ENCODE peak calls at places on chromosomes 6 and 20, in six cellular contexts. One of them, this sample, is unnamed.

GRCh38 chr6:39812853-39813533 is 20.8 kb downstream of the DAAM2 start:
- DNase-seq in fibroblast of lung: peak
- DNase-seq in IMR-90: peak
- DNase-seq in GM12865: peak
- DNase-seq in foreskin fibroblast: peak
- DNase-seq in colonic mucosa: no peak
- DNase-seq in this sample: peak

GRCh38 chr6:62272118-62272517 is 13.9 kb downstream of the KHDRBS2 start:
- DNase-seq in fibroblast of lung: no peak
- DNase-seq in IMR-90: no peak
- DNase-seq in GM12865: no peak
- DNase-seq in foreskin fibroblast: no peak
- DNase-seq in colonic mucosa: no peak
- DNase-seq in this sample: no peak

GRCh38 chr6:33237731-33238130 is 29.4 kb downstream of the RING1 start:
- DNase-seq in fibroblast of lung: no peak
- DNase-seq in IMR-90: no peak
- DNase-seq in GM12865: no peak
- DNase-seq in foreskin fibroblast: no peak
- DNase-seq in colonic mucosa: no peak
- DNase-seq in this sample: no peak

GRCh38 chr20:44963325-44964215 is 2.7 kb upstream of the STK4 start:
- DNase-seq in fibroblast of lung: no peak
- DNase-seq in IMR-90: no peak
- DNase-seq in GM12865: peak
- DNase-seq in foreskin fibroblast: no peak
- DNase-seq in colonic mucosa: no peak
- DNase-seq in this sample: no peak

GRCh38 chr6:11551053-11551452 is 13.5 kb downstream of the TMEM170B start:
- DNase-seq in fibroblast of lung: no peak
- DNase-seq in IMR-90: no peak
- DNase-seq in GM12865: no peak
- DNase-seq in foreskin fibroblast: no peak
- DNase-seq in colonic mucosa: no peak
- DNase-seq in this sample: no peak

GRCh38 chr20:44336086-44336485 is 757 bp upstream of the R3HDML start:
- DNase-seq in fibroblast of lung: no peak
- DNase-seq in IMR-90: no peak
- DNase-seq in GM12865: no peak
- DNase-seq in foreskin fibroblast: no peak
- DNase-seq in colonic mucosa: no peak
- DNase-seq in this sample: no peak

GRCh38 chr20:41308290-41308691 is 9.2 kb downstream of the ZHX3 start:
- DNase-seq in fibroblast of lung: peak
- DNase-seq in IMR-90: peak
- DNase-seq in GM12865: no peak
- DNase-seq in foreskin fibroblast: peak
- DNase-seq in colonic mucosa: no peak
- DNase-seq in this sample: peak

GRCh38 chr6:107132330-107132954 is 17.1 kb upstream of the BEND3 start:
- DNase-seq in fibroblast of lung: peak
- DNase-seq in IMR-90: no peak
- DNase-seq in GM12865: peak
- DNase-seq in foreskin fibroblast: no peak
- DNase-seq in colonic mucosa: no peak
- DNase-seq in this sample: peak

GRCh38 chr6:28224131-28225055 is 682 bp upstream of the ZSCAN9 start:
- DNase-seq in fibroblast of lung: no peak
- DNase-seq in IMR-90: no peak
- DNase-seq in GM12865: no peak
- DNase-seq in foreskin fibroblast: no peak
- DNase-seq in colonic mucosa: no peak
- DNase-seq in this sample: no peak

GRCh38 chr6:52994789-52995078 is 350 bp downstream of the GSTA4 start:
- DNase-seq in fibroblast of lung: peak
- DNase-seq in IMR-90: peak
- DNase-seq in GM12865: peak
- DNase-seq in foreskin fibroblast: no peak
- DNase-seq in colonic mucosa: peak
- DNase-seq in this sample: peak

GRCh38 chr6:157625764-157626163 is 197.3 kb upstream of the SNX9 start:
- DNase-seq in fibroblast of lung: no peak
- DNase-seq in IMR-90: no peak
- DNase-seq in GM12865: peak
- DNase-seq in foreskin fibroblast: no peak
- DNase-seq in colonic mucosa: no peak
- DNase-seq in this sample: no peak

GRCh38 chr6:16248271-16248670 is 9.9 kb downstream of the GMPR start:
- DNase-seq in fibroblast of lung: no peak
- DNase-seq in IMR-90: no peak
- DNase-seq in GM12865: no peak
- DNase-seq in foreskin fibroblast: no peak
- DNase-seq in colonic mucosa: no peak
- DNase-seq in this sample: no peak

GRCh38 chr6:97026298-97026697 is 101.8 kb downstream of the KLHL32 start:
- DNase-seq in fibroblast of lung: no peak
- DNase-seq in IMR-90: no peak
- DNase-seq in GM12865: no peak
- DNase-seq in foreskin fibroblast: no peak
- DNase-seq in colonic mucosa: no peak
- DNase-seq in this sample: no peak

GRCh38 chr20:10558635-10559187 is 115.1 kb downstream of the JAG1 start:
- DNase-seq in fibroblast of lung: peak
- DNase-seq in IMR-90: peak
- DNase-seq in GM12865: peak
- DNase-seq in foreskin fibroblast: peak
- DNase-seq in colonic mucosa: no peak
- DNase-seq in this sample: peak

GRCh38 chr6:32415521-32416019 is 8.6 kb upstream of the BTNL2 start:
- DNase-seq in fibroblast of lung: peak
- DNase-seq in IMR-90: peak
- DNase-seq in GM12865: peak
- DNase-seq in foreskin fibroblast: peak
- DNase-seq in colonic mucosa: peak
- DNase-seq in this sample: peak

GRCh38 chr20:45771182-45771759 is 20.4 kb downstream of the WFDC3 start:
- DNase-seq in fibroblast of lung: peak
- DNase-seq in IMR-90: peak
- DNase-seq in GM12865: peak
- DNase-seq in foreskin fibroblast: peak
- DNase-seq in colonic mucosa: peak
- DNase-seq in this sample: peak

GRCh38 chr6:41739041-41739440 is 3.6 kb upstream of the TFEB start:
- DNase-seq in fibroblast of lung: peak
- DNase-seq in IMR-90: no peak
- DNase-seq in GM12865: no peak
- DNase-seq in foreskin fibroblast: no peak
- DNase-seq in colonic mucosa: no peak
- DNase-seq in this sample: no peak

GRCh38 chr6:10720229-10720959 is 2.5 kb upstream of the TMEM14C start:
- DNase-seq in fibroblast of lung: peak
- DNase-seq in IMR-90: peak
- DNase-seq in GM12865: no peak
- DNase-seq in foreskin fibroblast: no peak
- DNase-seq in colonic mucosa: peak
- DNase-seq in this sample: peak

GRCh38 chr6:124999105-124999764 is 37.0 kb downstream of the RNF217 start:
- DNase-seq in fibroblast of lung: peak
- DNase-seq in IMR-90: no peak
- DNase-seq in GM12865: no peak
- DNase-seq in foreskin fibroblast: no peak
- DNase-seq in colonic mucosa: peak
- DNase-seq in this sample: no peak

GRCh38 chr20:4944518-4944917 is 56.8 kb downstream of the SLC23A2 start:
- DNase-seq in fibroblast of lung: peak
- DNase-seq in IMR-90: peak
- DNase-seq in GM12865: no peak
- DNase-seq in foreskin fibroblast: no peak
- DNase-seq in colonic mucosa: no peak
- DNase-seq in this sample: peak

GRCh38 chr6:77034161-77034560 is 429.1 kb downstream of the HTR1B start:
- DNase-seq in fibroblast of lung: peak
- DNase-seq in IMR-90: peak
- DNase-seq in GM12865: no peak
- DNase-seq in foreskin fibroblast: peak
- DNase-seq in colonic mucosa: no peak
- DNase-seq in this sample: peak

GRCh38 chr6:144295981-144296767 is 11.0 kb downstream of the UTRN start:
- DNase-seq in fibroblast of lung: no peak
- DNase-seq in IMR-90: no peak
- DNase-seq in GM12865: no peak
- DNase-seq in foreskin fibroblast: no peak
- DNase-seq in colonic mucosa: no peak
- DNase-seq in this sample: no peak

GRCh38 chr6:144298167-144298671 is 13.1 kb downstream of the UTRN start:
- DNase-seq in fibroblast of lung: no peak
- DNase-seq in IMR-90: no peak
- DNase-seq in GM12865: no peak
- DNase-seq in foreskin fibroblast: no peak
- DNase-seq in colonic mucosa: peak
- DNase-seq in this sample: no peak

GRCh38 chr6:144294016-144294415 is 8.9 kb downstream of the UTRN start:
- DNase-seq in fibroblast of lung: peak
- DNase-seq in IMR-90: peak
- DNase-seq in GM12865: no peak
- DNase-seq in foreskin fibroblast: peak
- DNase-seq in colonic mucosa: no peak
- DNase-seq in this sample: peak

GRCh38 chr6:144296973-144297372 is 11.8 kb downstream of the UTRN start:
- DNase-seq in fibroblast of lung: peak
- DNase-seq in IMR-90: no peak
- DNase-seq in GM12865: no peak
- DNase-seq in foreskin fibroblast: no peak
- DNase-seq in colonic mucosa: no peak
- DNase-seq in this sample: peak

DNA sequence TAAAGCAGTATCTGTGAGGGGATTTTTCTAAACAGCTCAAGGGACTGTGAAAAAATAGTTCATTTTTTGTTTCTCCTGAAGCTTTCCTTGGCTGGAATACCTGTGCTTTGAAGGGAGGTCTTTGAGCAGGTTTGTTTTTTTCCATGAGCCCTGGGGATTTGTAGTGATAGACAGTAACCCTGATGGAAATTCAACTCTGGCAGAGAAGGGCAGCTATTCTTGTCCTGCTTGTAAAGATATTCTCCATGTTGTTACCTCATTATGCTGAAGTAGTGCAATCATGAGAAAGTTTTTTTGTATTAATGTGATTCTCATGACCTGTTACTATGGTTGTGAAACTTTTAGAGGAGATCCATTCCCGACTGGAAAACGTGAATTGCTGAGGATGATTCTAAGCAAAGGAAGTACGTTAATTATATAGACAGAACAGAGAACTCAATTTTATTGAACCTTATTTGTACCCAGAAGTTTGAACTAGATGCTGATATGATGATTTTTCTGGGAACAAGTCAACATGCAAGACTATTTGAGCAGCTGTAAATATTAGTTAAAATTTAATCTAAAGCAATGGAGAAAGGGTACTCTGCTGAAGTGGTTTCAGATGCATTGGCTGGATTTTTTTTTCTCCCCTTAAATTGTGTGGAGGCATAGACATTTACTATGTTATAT is 12.5 kb downstream of the UTRN start:
- DNase-seq in fibroblast of lung: no peak
- DNase-seq in IMR-90: no peak
- DNase-seq in GM12865: no peak
- DNase-seq in foreskin fibroblast: no peak
- DNase-seq in colonic mucosa: no peak
- DNase-seq in this sample: no peak
- H3K4me3 ChIP-seq in fibroblast of lung: no peak
- H3K4me3 ChIP-seq in IMR-90: no peak
- H3K4me3 ChIP-seq in GM12865: no peak
- H3K4me3 ChIP-seq in foreskin fibroblast: no peak
- H3K4me3 ChIP-seq in colonic mucosa: no peak
- H3K4me3 ChIP-seq in this sample: no peak

DNA sequence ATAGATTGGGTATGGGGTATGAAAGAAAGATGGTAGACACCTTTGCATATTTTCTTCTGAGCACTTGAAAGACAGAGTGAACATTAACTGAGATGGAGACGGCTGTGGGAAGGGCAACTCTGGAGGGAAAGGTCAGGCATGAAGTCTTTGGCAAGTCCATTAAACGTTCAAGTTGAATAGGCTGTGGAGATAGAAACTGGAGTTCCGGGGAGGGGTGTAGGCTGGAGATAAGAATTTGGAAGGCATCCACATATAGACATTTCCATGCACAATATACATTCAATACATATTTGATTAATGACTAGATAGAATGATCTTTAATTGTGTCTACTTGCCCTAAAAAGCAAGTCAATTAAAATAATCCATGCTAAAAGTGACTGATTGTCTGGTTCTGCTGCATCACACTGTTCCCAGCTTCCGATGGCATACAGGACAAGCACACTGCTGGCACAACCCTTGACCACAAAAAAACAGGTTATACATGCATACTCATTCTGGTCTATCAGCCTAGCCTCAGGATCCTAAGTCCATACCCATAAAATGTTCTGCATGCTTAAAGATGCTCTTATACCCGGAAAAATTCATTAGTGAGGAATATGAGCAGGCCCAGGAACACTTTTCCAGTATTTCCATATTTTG is 1.9 kb upstream of the MYLK4 start:
- DNase-seq in fibroblast of lung: no peak
- DNase-seq in IMR-90: no peak
- DNase-seq in GM12865: no peak
- DNase-seq in foreskin fibroblast: no peak
- DNase-seq in colonic mucosa: no peak
- DNase-seq in this sample: no peak
- TF ChIP-seq CTCF in fibroblast of lung: no peak
- TF ChIP-seq CTCF in IMR-90: no peak
- TF ChIP-seq CTCF in GM12865: no peak
- TF ChIP-seq CTCF in foreskin fibroblast: no peak
- TF ChIP-seq CTCF in colonic mucosa: no peak
- TF ChIP-seq CTCF in this sample: no peak

DNA sequence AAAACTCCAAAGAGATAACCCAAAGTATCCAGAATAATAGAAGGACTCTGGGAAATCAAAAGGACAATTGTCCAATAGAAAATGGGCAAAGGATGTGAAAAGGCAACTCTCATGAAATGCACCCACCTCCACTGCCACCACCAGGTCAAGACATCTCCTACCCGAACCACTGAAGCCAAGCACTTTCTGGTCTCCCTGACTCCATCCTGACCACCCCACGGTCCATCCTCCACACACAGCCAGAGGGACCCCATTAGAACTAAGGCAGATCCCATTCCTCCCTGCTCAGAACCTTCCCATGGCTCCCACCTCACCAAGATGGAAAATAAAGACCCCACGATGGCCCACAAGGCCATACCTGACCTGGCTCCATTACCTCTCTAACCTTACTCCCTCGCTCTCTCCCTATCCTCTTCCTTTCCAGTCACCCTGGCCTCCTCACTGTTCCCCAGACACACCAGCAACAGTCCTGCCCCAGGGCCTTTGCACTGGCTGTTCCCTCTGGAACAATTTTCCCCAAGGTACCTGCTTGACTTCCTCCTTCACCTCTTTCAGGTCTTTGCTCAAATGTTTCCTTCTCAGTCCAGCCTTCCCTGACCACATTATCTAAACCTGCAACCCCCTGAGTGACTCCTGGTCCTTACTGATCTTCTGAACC is 108.1 kb downstream of the PREX1 start:
- DNase-seq in fibroblast of lung: no peak
- DNase-seq in IMR-90: no peak
- DNase-seq in GM12865: no peak
- DNase-seq in foreskin fibroblast: no peak
- DNase-seq in colonic mucosa: no peak
- DNase-seq in this sample: no peak
- H3K4me3 ChIP-seq in fibroblast of lung: no peak
- H3K4me3 ChIP-seq in IMR-90: no peak
- H3K4me3 ChIP-seq in GM12865: no peak
- H3K4me3 ChIP-seq in foreskin fibroblast: no peak
- H3K4me3 ChIP-seq in colonic mucosa: no peak
- H3K4me3 ChIP-seq in this sample: no peak

GRCh38 chr20:51810155-51811039 is 8.1 kb upstream of the SALL4 start:
- DNase-seq in fibroblast of lung: no peak
- DNase-seq in IMR-90: no peak
- DNase-seq in GM12865: no peak
- DNase-seq in foreskin fibroblast: no peak
- DNase-seq in colonic mucosa: no peak
- DNase-seq in this sample: no peak
- TF ChIP-seq CTCF in fibroblast of lung: no peak
- TF ChIP-seq CTCF in IMR-90: no peak
- TF ChIP-seq CTCF in GM12865: no peak
- TF ChIP-seq CTCF in foreskin fibroblast: no peak
- TF ChIP-seq CTCF in colonic mucosa: no peak
- TF ChIP-seq CTCF in this sample: peak